ENCODE peak calls at places on chromosomes 6 and 20, in eight cellular contexts. R is heart right ventricle; L is suprapubic skin; J is CD4-positive, alpha-beta T cell; A is glutamatergic neuron; V is brain microvascular endothelial cell; W is astrocyte of the spinal cord; D is GM13977. T is an unnamed sample.

GRCh38 chr6:89239338-89239737 is 22.2 kb upstream of the GABRR1 start:
- DNase-seq in L (no peak), W (no peak), R (no peak), A (no peak), J (no peak), V (no peak), D (peak), T (no peak)

GRCh38 chr6:87124074-87124473 is 29.2 kb upstream of the CGA start:
- DNase-seq in A (no peak), V (no peak), J (no peak), W (no peak), D (no peak), R (no peak), L (no peak), T (no peak)

GRCh38 chr6:128841518-128841917 is 41.4 kb upstream of the LAMA2 start:
- DNase-seq in A (no peak), W (no peak), V (no peak), J (no peak), R (no peak), L (no peak), D (no peak), T (no peak)

GRCh38 chr20:24695529-24696225 is 226.2 kb downstream of the SYNDIG1 start:
- DNase-seq in R (no peak), V (no peak), J (no peak), W (no peak), L (peak), D (no peak), A (no peak), T (no peak)

GRCh38 chr6:126041516-126042447 is 55.4 kb downstream of the TRMT11 start:
- DNase-seq in J (no peak), A (no peak), L (no peak), R (no peak), V (no peak), W (peak), D (no peak), T (no peak)

GRCh38 chr6:41136911-41137310 is 17.2 kb downstream of the TREML1 start:
- DNase-seq in W (no peak), L (no peak), A (no peak), V (no peak), D (no peak), J (no peak), R (no peak), T (no peak)

GRCh38 chr6:29510202-29510601 is 22.4 kb upstream of the MAS1L start:
- DNase-seq in A (no peak), R (no peak), W (peak), L (peak), D (no peak), J (no peak), V (no peak), T (no peak)

GRCh38 chr20:48041078-48041780 is 255.9 kb upstream of the SULF2 start:
- DNase-seq in J (no peak), V (no peak), D (no peak), A (no peak), W (no peak), L (no peak), R (no peak), T (no peak)

GRCh38 chr6:3310710-3311109 is 52.0 kb downstream of the PSMG4 start:
- DNase-seq in D (no peak), L (peak), J (no peak), R (no peak), A (no peak), V (no peak), W (no peak), T (peak)

GRCh38 chr6:14276667-14277404 is 159.3 kb downstream of the CD83 start:
- DNase-seq in R (no peak), A (no peak), W (peak), J (peak), D (peak), L (no peak), V (peak), T (no peak)

GRCh38 chr6:1503811-1504210 is 105.9 kb upstream of the FOXC1 start:
- DNase-seq in D (no peak), L (no peak), R (no peak), A (no peak), W (no peak), J (no peak), V (no peak), T (no peak)

GRCh38 chr6:1507251-1507650 is 102.5 kb upstream of the FOXC1 start:
- DNase-seq in J (no peak), R (no peak), D (no peak), V (no peak), A (no peak), L (no peak), W (no peak), T (no peak)

GRCh38 chr6:1500874-1501273 is 108.8 kb upstream of the FOXC1 start:
- DNase-seq in L (no peak), A (no peak), W (no peak), R (no peak), D (no peak), J (no peak), V (no peak), T (no peak)

GRCh38 chr6:1502041-1502440 is 107.7 kb upstream of the FOXC1 start:
- DNase-seq in D (no peak), R (no peak), L (no peak), V (no peak), A (no peak), J (no peak), W (no peak), T (no peak)

DNA sequence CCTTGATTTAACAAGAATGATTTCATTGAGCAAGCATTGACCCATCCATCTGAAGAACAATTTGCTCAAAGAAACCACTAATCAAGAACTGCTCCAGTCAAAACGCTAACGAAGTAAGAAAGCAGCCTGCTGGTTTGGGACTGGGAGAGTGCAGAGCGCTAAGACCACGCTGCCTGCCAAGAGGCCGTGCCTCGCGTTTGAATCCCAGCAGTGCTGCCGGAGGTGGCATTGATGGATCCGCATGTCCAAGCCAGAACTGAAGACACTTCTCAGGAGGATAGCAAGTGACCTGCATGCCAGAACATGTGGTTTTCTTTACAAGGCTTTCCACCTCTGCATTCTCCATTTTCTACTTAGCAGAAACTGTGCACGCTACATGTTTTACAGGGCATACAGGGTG is 105.2 kb upstream of the FOXC1 start:
- DNase-seq in R (no peak), L (no peak), W (no peak), A (no peak), V (no peak), J (no peak), D (no peak), T (no peak)
- TF ChIP-seq CTCF in R (no peak), L (no peak), W (no peak), A (no peak), V (no peak), J (no peak), D (no peak), T (no peak)

DNA sequence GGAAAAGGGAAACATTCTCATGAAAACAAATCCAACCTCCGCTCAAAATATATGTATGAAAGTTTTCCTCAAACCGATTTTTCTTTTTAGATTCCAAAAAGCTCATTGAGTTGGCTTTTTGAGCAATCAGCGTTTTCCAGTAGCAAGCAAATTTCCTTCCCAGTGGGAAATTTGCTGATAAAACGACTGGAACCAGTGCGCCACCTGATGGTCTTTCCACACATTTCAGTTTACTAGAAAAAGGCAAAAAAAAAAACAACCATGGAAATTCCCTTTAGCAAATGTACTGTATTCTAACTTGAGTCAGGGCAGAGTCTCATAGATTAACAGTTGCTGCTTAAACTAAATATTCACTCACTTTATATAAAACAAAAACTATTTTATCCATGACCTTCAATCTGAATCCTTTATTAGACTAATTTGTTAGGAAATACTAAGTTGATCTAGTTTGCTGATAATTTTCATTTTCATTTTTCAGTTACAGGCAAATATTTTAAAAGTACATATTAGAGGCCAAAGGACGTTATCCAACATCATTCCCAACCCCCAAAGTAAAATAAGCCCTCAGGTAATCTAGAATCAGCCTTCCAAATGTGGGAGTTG is 271.5 kb downstream of the FOXA2 start:
- DNase-seq in A (peak), V (peak), D (peak), W (peak), R (no peak), J (no peak), L (no peak), T (no peak)
- TF ChIP-seq CTCF in A (peak), V (peak), D (peak), W (peak), R (peak), J (no peak), L (peak), T (peak)

GRCh38 chr6:166023273-166023989 is 144.2 kb downstream of the TBXT start:
- DNase-seq in J (no peak), R (no peak), L (no peak), V (no peak), D (no peak), A (no peak), W (no peak), T (no peak)
- TF ChIP-seq CTCF in J (no peak), R (no peak), L (no peak), V (no peak), D (no peak), A (no peak), W (no peak), T (no peak)

GRCh38 chr20:62899633-62900051 is 26.7 kb downstream of the DIDO1 start:
- DNase-seq in A (no peak), W (no peak), L (no peak), R (no peak), J (no peak), D (no peak), V (no peak), T (no peak)
- TF ChIP-seq CTCF in A (no peak), W (peak), L (no peak), R (no peak), J (no peak), D (no peak), V (peak), T (no peak)

GRCh38 chr6:84346372-84346771 is 118.9 kb upstream of the CEP162 start:
- DNase-seq in V (no peak), D (no peak), W (no peak), L (no peak), A (no peak), J (no peak), R (no peak), T (no peak)
- TF ChIP-seq CTCF in V (peak), D (no peak), W (no peak), L (no peak), A (no peak), J (no peak), R (no peak), T (peak)

GRCh38 chr6:68313911-68314310 is 321.2 kb upstream of the ADGRB3 start:
- DNase-seq in J (no peak), V (peak), D (no peak), A (no peak), R (no peak), W (peak), L (no peak), T (no peak)
- TF ChIP-seq CTCF in J (no peak), V (peak), D (peak), A (no peak), R (no peak), W (peak), L (no peak), T (peak)

GRCh38 chr6:57267586-57268293 is 45.6 kb upstream of the RAB23 start:
- DNase-seq in D (peak), V (peak), A (peak), J (peak), W (peak), L (no peak), R (no peak), T (no peak)
- TF ChIP-seq CTCF in D (peak), V (peak), A (peak), J (peak), W (peak), L (no peak), R (peak), T (peak)

GRCh38 chr6:36210886-36211595 is 14.5 kb downstream of the BRPF3 start:
- DNase-seq in V (no peak), W (no peak), J (no peak), D (no peak), R (no peak), A (no peak), L (no peak), T (no peak)

GRCh38 chr6:36210157-36210556 is 13.6 kb downstream of the BRPF3 start:
- DNase-seq in W (no peak), A (no peak), V (no peak), L (no peak), D (no peak), R (no peak), J (no peak), T (no peak)

GRCh38 chr6:36204068-36204753 is 7.7 kb downstream of the BRPF3 start:
- DNase-seq in V (no peak), R (no peak), A (no peak), D (no peak), L (no peak), W (no peak), J (peak), T (no peak)

GRCh38 chr6:36209606-36210005 is 13.1 kb downstream of the BRPF3 start:
- DNase-seq in D (no peak), W (no peak), V (no peak), L (no peak), J (no peak), A (no peak), R (no peak), T (no peak)

GRCh38 chr6:36207155-36207554 is 10.6 kb downstream of the BRPF3 start:
- DNase-seq in R (no peak), D (no peak), L (no peak), W (no peak), J (no peak), V (no peak), A (no peak), T (no peak)
- TF ChIP-seq CTCF in R (no peak), D (no peak), L (no peak), W (no peak), J (no peak), V (no peak), A (no peak), T (no peak)

DNA sequence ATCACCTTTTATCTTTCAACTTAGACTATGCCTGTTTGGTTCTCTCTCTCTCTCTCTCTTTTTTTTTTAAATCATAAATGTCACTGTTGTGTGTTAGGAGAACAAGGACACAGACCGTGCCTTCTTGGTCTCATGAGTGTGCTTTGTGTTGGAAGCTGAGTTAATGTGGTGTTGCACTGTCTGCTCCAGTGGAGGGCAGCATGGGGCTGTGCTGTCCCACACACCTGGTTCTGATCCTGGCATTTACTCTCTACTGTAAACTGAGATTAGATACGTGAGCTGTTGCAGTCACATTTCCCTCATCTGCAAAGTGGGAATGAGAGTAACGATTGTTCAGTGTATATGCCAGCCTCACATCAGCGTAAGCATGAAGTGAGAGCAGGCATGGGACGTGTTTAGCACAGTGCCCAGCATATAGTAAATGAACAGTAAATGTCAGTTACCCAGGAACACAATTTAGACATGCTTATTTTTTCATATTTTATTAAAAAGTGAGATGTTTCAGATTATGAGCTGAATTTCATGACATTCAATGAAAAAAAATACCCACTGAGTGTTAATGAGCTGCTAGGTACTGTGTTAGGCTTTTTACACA is 161.1 kb downstream of the FARS2 start:
- DNase-seq in R (no peak), W (peak), J (no peak), V (peak), L (no peak), A (peak), D (peak), T (no peak)
- TF ChIP-seq CTCF in R (peak), W (peak), J (no peak), V (peak), L (peak), A (peak), D (peak), T (peak)